ENCODE peak calls at places on chromosomes 13 and 19, in eight cellular contexts. O, Z, Q, H, W, S, A and E are unnamed samples.

GRCh38 chr13:44397766-44398223 is 24.2 kb downstream of the SERP2 start:
- DNase-seq in O (no peak), A (no peak), Z (no peak), H (no peak), S (no peak), W (no peak), Q (no peak), E (no peak)

GRCh38 chr13:106352850-106353249 is 182.6 kb downstream of the EFNB2 start:
- DNase-seq in W (no peak), O (no peak), Q (no peak), Z (no peak), H (no peak), A (no peak), S (no peak), E (no peak)

GRCh38 chr13:71408416-71408815 is 458.6 kb downstream of the DACH1 start:
- DNase-seq in H (no peak), S (no peak), Z (no peak), A (no peak), W (no peak), O (no peak), Q (no peak), E (no peak)

GRCh38 chr13:74259641-74260040 is 125.4 kb upstream of the KLF12 start:
- DNase-seq in Z (no peak), W (no peak), S (no peak), Q (no peak), A (no peak), H (no peak), O (no peak), E (no peak)

GRCh38 chr13:59960683-59961082 is 203.0 kb downstream of the DIAPH3 start:
- DNase-seq in S (no peak), A (no peak), H (no peak), O (no peak), W (no peak), Z (no peak), Q (no peak), E (no peak)

GRCh38 chr19:8401981-8402411 is 11.1 kb upstream of the MARCHF2 start:
- DNase-seq in H (no peak), S (no peak), A (no peak), Z (no peak), W (no peak), O (no peak), Q (no peak), E (no peak)

GRCh38 chr19:1266818-1267440 is 2.2 kb upstream of the CIRBP start:
- DNase-seq in W (peak; percentile 41), O (no peak), S (no peak), Z (no peak), H (peak; percentile 84), A (peak; percentile 54), Q (no peak), E (no peak)

GRCh38 chr19:49954933-49955332 is 6.0 kb downstream of the SIGLEC11 start:
- DNase-seq in A (no peak), O (no peak), S (no peak), H (no peak), Z (no peak), Q (no peak), W (no peak), E (no peak)

GRCh38 chr13:59837101-59837500 is 326.6 kb downstream of the DIAPH3 start:
- DNase-seq in S (no peak), W (no peak), O (no peak), Z (no peak), H (no peak), A (no peak), Q (no peak), E (no peak)

GRCh38 chr13:24931450-24932217 is 164.3 kb upstream of the PABPC3 start:
- DNase-seq in Z (no peak), S (no peak), W (no peak), H (no peak), Q (no peak), A (no peak), O (no peak), E (no peak)